ENCODE peak calls at places on chromosomes 11 and 22, in five cellular contexts. Q is nephron progenitor cell; N is EH; F is activated CD4-positive, CD25-positive, alpha-beta regulatory T cell treated with anti-CD3 and anti-CD28 coated beads, Interleukin-2, amount 50 U/mL, for 72 hours; J is AG10803. L is an unnamed sample.

GRCh38 chr11:59144579-59145345 is 2.1 kb downstream of the FAM111A start:
- DNase-seq in Q (peak; percentile 57), N (peak; percentile 91), F (peak; percentile 66), J (peak; percentile 78), L (peak; percentile 39)

GRCh38 chr11:32143378-32143777 is 52.5 kb downstream of the RCN1 start:
- DNase-seq in Q (no peak), N (no peak), F (no peak), J (no peak), L (no peak)

GRCh38 chr11:8646873-8647272 is 35.6 kb downstream of the TRIM66 start:
- DNase-seq in Q (no peak), N (no peak), F (no peak), J (no peak), L (no peak)

GRCh38 chr11:83156996-83157754 is at the start of gene PCF11:
- DNase-seq in Q (no peak), N (no peak), F (no peak), J (no peak), L (no peak)

GRCh38 chr11:70547821-70548670 is 149.7 kb downstream of the CTTN start:
- DNase-seq in Q (no peak), N (no peak), F (no peak), J (no peak), L (no peak)

GRCh38 chr11:11622772-11623531 is 1.1 kb upstream of the GALNT18 start:
- DNase-seq in Q (no peak), N (no peak), F (no peak), J (no peak), L (no peak)

GRCh38 chr11:10749476-10749875 is 1.6 kb upstream of the CTR9 start:
- DNase-seq in Q (no peak), N (no peak), F (no peak), J (no peak), L (no peak)

GRCh38 chr22:41252365-41252764 is 11.6 kb upstream of the CHADL start:
- DNase-seq in Q (no peak), N (no peak), F (no peak), J (no peak), L (no peak)

GRCh38 chr11:10568486-10568941 is at the start of gene LYVE1:
- DNase-seq in Q (no peak), N (no peak), F (no peak), J (no peak), L (no peak)

GRCh38 chr11:92253945-92254344 is 29.3 kb downstream of the FAT3 start:
- DNase-seq in Q (no peak), N (peak; percentile 25), F (no peak), J (peak; percentile 47), L (no peak)

GRCh38 chr22:24706732-24707476 is 67.6 kb downstream of the PIWIL3 start:
- DNase-seq in Q (no peak), N (no peak), F (no peak), J (no peak), L (no peak)

GRCh38 chr11:34891611-34892010 is 24.6 kb downstream of the APIP start:
- DNase-seq in Q (no peak), N (no peak), F (no peak), J (no peak), L (no peak)

GRCh38 chr11:119218141-119218878 is 12.2 kb downstream of the CBL start:
- DNase-seq in Q (no peak), N (peak; percentile 95), F (no peak), J (peak; percentile 91), L (no peak)

GRCh38 chr11:15197696-15198095 is 83.0 kb downstream of the INSC start:
- DNase-seq in Q (no peak), N (peak; percentile 49), F (no peak), J (peak; percentile 29), L (no peak)

GRCh38 chr11:15969281-15969680 is 387.1 kb downstream of the SOX6 start:
- DNase-seq in Q (no peak), N (peak; percentile 86), F (no peak), J (peak; percentile 73), L (no peak)

GRCh38 chr11:131817701-131818188 is 447.3 kb downstream of the NTM start:
- DNase-seq in Q (no peak), N (no peak), F (no peak), J (no peak), L (no peak)

GRCh38 chr22:23705358-23705757 is 14.5 kb downstream of the RGL4 start:
- DNase-seq in Q (no peak), N (no peak), F (no peak), J (no peak), L (no peak)

GRCh38 chr11:72245232-72245816 is 1.3 kb upstream of the PHOX2A start:
- DNase-seq in Q (no peak), N (no peak), F (no peak), J (no peak), L (no peak)

GRCh38 chr22:47190957-47191323 is 428.5 kb downstream of the TBC1D22A start:
- DNase-seq in Q (no peak), N (no peak), F (peak; percentile 25), J (no peak), L (no peak)

GRCh38 chr11:17544181-17544622 is at the start of gene USH1C:
- DNase-seq in Q (peak; percentile 70), N (no peak), F (peak; percentile 48), J (no peak), L (no peak)

GRCh38 chr22:23238707-23239106 is 58.4 kb downstream of the BCR start:
- DNase-seq in Q (no peak), N (no peak), F (no peak), J (no peak), L (no peak)

GRCh38 chr11:2401436-2401984 is 960 bp downstream of the TSSC4 start:
- DNase-seq in Q (no peak), N (no peak), F (no peak), J (no peak), L (no peak)

GRCh38 chr11:83544871-83545270 is 258.7 kb upstream of the CCDC90B start:
- DNase-seq in Q (no peak), N (no peak), F (no peak), J (no peak), L (no peak)

GRCh38 chr11:87219266-87219665 is 181.5 kb downstream of the TMEM135 start:
- DNase-seq in Q (no peak), N (no peak), F (no peak), J (no peak), L (no peak)